ENCODE peak calls at places on chromosomes 5 and 9, in seven cellular contexts. One of them, this sample, is unnamed.

GRCh38 chr9:9337129-9337528 is 1275.7 kb downstream of the PTPRD start:
- DNase-seq in MM.1S: no peak
- DNase-seq in left ventricle myocardium inferior: no peak
- DNase-seq in heart right ventricle: no peak
- DNase-seq in Panc1: no peak
- DNase-seq in uterus: no peak
- DNase-seq in ovary: no peak
- DNase-seq in this sample: no peak

GRCh38 chr9:85430659-85431370 is 310.9 kb downstream of the AGTPBP1 start:
- DNase-seq in MM.1S: no peak
- DNase-seq in left ventricle myocardium inferior: no peak
- DNase-seq in heart right ventricle: peak
- DNase-seq in ovary: no peak
- DNase-seq in Panc1: no peak
- DNase-seq in uterus: no peak
- DNase-seq in this sample: no peak

GRCh38 chr5:42021923-42022322 is 96.8 kb downstream of the FBXO4 start:
- DNase-seq in left ventricle myocardium inferior: no peak
- DNase-seq in heart right ventricle: no peak
- DNase-seq in MM.1S: no peak
- DNase-seq in uterus: no peak
- DNase-seq in ovary: no peak
- DNase-seq in Panc1: no peak
- DNase-seq in this sample: no peak

GRCh38 chr9:123109540-123110279 is 76.2 kb downstream of the GPR21 start:
- DNase-seq in Panc1: no peak
- DNase-seq in ovary: no peak
- DNase-seq in uterus: no peak
- DNase-seq in heart right ventricle: no peak
- DNase-seq in MM.1S: no peak
- DNase-seq in left ventricle myocardium inferior: no peak
- DNase-seq in this sample: no peak

GRCh38 chr5:142686968-142687367 is 1.1 kb upstream of the FGF1 start:
- DNase-seq in Panc1: no peak
- DNase-seq in left ventricle myocardium inferior: no peak
- DNase-seq in MM.1S: no peak
- DNase-seq in uterus: no peak
- DNase-seq in heart right ventricle: no peak
- DNase-seq in ovary: no peak
- DNase-seq in this sample: no peak

GRCh38 chr9:19431361-19432171 is 22.8 kb downstream of the ACER2 start:
- DNase-seq in Panc1: no peak
- DNase-seq in MM.1S: no peak
- DNase-seq in left ventricle myocardium inferior: peak
- DNase-seq in heart right ventricle: peak
- DNase-seq in ovary: peak
- DNase-seq in uterus: peak
- DNase-seq in this sample: peak

GRCh38 chr5:66840527-66841013 is 244.4 kb downstream of the MAST4 start:
- DNase-seq in Panc1: no peak
- DNase-seq in left ventricle myocardium inferior: no peak
- DNase-seq in heart right ventricle: no peak
- DNase-seq in uterus: no peak
- DNase-seq in ovary: no peak
- DNase-seq in MM.1S: peak
- DNase-seq in this sample: no peak

GRCh38 chr5:143248822-143249579 is 154.5 kb downstream of the NR3C1 start:
- DNase-seq in uterus: no peak
- DNase-seq in ovary: no peak
- DNase-seq in heart right ventricle: no peak
- DNase-seq in left ventricle myocardium inferior: no peak
- DNase-seq in Panc1: no peak
- DNase-seq in MM.1S: no peak
- DNase-seq in this sample: no peak

GRCh38 chr9:96557921-96558320 is 61.7 kb downstream of the CDC14B start:
- DNase-seq in Panc1: no peak
- DNase-seq in left ventricle myocardium inferior: no peak
- DNase-seq in MM.1S: no peak
- DNase-seq in uterus: no peak
- DNase-seq in heart right ventricle: no peak
- DNase-seq in ovary: no peak
- DNase-seq in this sample: no peak

GRCh38 chr5:111961867-111962266 is 204.9 kb upstream of the NREP start:
- DNase-seq in ovary: no peak
- DNase-seq in left ventricle myocardium inferior: no peak
- DNase-seq in uterus: no peak
- DNase-seq in MM.1S: no peak
- DNase-seq in heart right ventricle: no peak
- DNase-seq in Panc1: no peak
- DNase-seq in this sample: no peak

GRCh38 chr5:71922584-71923106 is 184.6 kb upstream of the MAP1B start:
- DNase-seq in ovary: no peak
- DNase-seq in uterus: no peak
- DNase-seq in heart right ventricle: no peak
- DNase-seq in MM.1S: no peak
- DNase-seq in left ventricle myocardium inferior: no peak
- DNase-seq in Panc1: peak
- DNase-seq in this sample: no peak

GRCh38 chr9:90025816-90026215 is 421.0 kb downstream of the GADD45G start:
- DNase-seq in left ventricle myocardium inferior: no peak
- DNase-seq in MM.1S: no peak
- DNase-seq in heart right ventricle: no peak
- DNase-seq in uterus: no peak
- DNase-seq in ovary: no peak
- DNase-seq in Panc1: no peak
- DNase-seq in this sample: no peak

GRCh38 chr9:123401879-123402513 is 46.0 kb downstream of the CRB2 start:
- DNase-seq in MM.1S: no peak
- DNase-seq in heart right ventricle: no peak
- DNase-seq in left ventricle myocardium inferior: no peak
- DNase-seq in uterus: no peak
- DNase-seq in ovary: no peak
- DNase-seq in Panc1: peak
- DNase-seq in this sample: no peak

GRCh38 chr9:4128876-4129275 is 171.0 kb downstream of the GLIS3 start:
- DNase-seq in heart right ventricle: no peak
- DNase-seq in left ventricle myocardium inferior: no peak
- DNase-seq in ovary: no peak
- DNase-seq in uterus: no peak
- DNase-seq in Panc1: no peak
- DNase-seq in MM.1S: no peak
- DNase-seq in this sample: no peak

DNA sequence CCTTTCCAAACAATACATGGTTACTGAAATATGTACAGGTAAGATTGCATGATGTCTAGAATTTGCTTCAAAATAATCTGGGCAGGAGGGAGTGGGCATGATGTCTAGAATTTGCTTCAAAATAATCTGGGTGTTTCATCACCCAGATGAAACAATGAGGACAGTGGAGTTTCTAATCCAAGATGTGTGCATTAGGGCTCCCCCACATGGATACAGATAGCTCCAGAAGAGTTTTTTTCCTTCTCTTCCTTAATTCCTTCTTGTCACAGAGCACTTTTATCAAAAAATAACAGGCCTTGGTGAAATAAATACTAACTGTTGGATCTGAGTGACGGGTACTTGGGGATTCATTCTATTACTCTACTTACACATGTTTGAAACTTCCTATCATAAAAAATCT is 14.9 kb downstream of the ATOX1 start:
- DNase-seq in ovary: no peak
- DNase-seq in uterus: no peak
- DNase-seq in Panc1: no peak
- DNase-seq in MM.1S: no peak
- DNase-seq in heart right ventricle: no peak
- DNase-seq in left ventricle myocardium inferior: no peak
- DNase-seq in this sample: no peak
- TF ChIP-seq CTCF in ovary: no peak
- TF ChIP-seq CTCF in uterus: no peak
- TF ChIP-seq CTCF in Panc1: no peak
- TF ChIP-seq CTCF in MM.1S: no peak
- TF ChIP-seq CTCF in heart right ventricle: no peak
- TF ChIP-seq CTCF in left ventricle myocardium inferior: no peak
- TF ChIP-seq CTCF in this sample: no peak

GRCh38 chr5:128202320-128202719 is 118.8 kb downstream of the SLC12A2 start:
- DNase-seq in ovary: no peak
- DNase-seq in Panc1: no peak
- DNase-seq in uterus: no peak
- DNase-seq in left ventricle myocardium inferior: no peak
- DNase-seq in MM.1S: no peak
- DNase-seq in heart right ventricle: no peak
- DNase-seq in this sample: no peak

GRCh38 chr5:128197911-128198522 is 114.5 kb downstream of the SLC12A2 start:
- DNase-seq in Panc1: no peak
- DNase-seq in heart right ventricle: no peak
- DNase-seq in ovary: no peak
- DNase-seq in uterus: no peak
- DNase-seq in MM.1S: no peak
- DNase-seq in left ventricle myocardium inferior: no peak
- DNase-seq in this sample: no peak

GRCh38 chr5:128199611-128200010 is 116.0 kb downstream of the SLC12A2 start:
- DNase-seq in Panc1: no peak
- DNase-seq in left ventricle myocardium inferior: no peak
- DNase-seq in MM.1S: no peak
- DNase-seq in uterus: no peak
- DNase-seq in heart right ventricle: no peak
- DNase-seq in ovary: no peak
- DNase-seq in this sample: no peak

GRCh38 chr5:128199104-128199503 is 115.5 kb downstream of the SLC12A2 start:
- DNase-seq in uterus: no peak
- DNase-seq in left ventricle myocardium inferior: no peak
- DNase-seq in MM.1S: no peak
- DNase-seq in ovary: no peak
- DNase-seq in heart right ventricle: no peak
- DNase-seq in Panc1: peak
- DNase-seq in this sample: no peak

DNA sequence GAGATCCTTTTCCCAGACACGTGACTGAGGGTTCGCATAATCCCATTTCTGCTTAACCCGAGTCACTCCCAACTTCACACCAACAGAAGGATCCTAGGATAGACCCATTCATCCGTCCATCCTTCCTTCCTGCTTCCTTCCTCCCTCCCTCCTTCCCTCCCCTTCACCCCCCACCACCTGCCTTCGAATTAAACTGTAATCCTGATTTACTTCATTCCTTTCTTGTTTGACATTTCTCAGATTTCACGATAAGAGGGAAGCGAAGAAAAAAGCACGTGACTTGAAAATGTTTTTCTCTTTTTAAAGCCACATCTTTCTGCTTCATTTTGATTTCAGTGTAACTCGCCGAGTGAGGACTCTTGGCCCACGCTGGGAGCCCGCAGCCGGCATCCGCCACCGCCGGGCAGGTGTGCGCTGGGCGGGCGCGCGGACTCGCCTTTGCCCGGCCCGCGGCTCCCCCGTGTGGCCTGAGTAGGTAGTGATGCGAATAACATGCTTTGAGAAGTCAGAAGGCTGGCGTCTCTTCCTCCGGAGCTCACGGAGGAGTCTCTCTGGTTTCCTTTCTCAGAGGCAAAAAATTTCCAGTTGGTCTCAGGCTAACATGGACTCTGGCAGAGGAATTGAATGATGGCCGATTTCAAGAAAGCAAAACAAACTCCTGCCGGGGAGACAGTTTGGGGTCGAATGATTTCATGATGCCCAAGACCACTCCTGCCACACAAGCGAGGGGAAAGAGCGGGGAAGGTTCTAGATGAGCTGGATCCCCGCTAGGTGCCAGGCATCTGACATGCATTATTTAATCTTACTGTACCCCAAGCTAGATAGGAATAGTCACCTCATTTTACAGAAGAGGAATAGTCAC is 117.7 kb downstream of the SLC12A2 start:
- DNase-seq in Panc1: no peak
- DNase-seq in MM.1S: peak
- DNase-seq in left ventricle myocardium inferior: peak
- DNase-seq in heart right ventricle: peak
- DNase-seq in uterus: peak
- DNase-seq in ovary: peak
- DNase-seq in this sample: no peak
- H3K27ac ChIP-seq in Panc1: no peak
- H3K27ac ChIP-seq in MM.1S: no peak
- H3K27ac ChIP-seq in left ventricle myocardium inferior: no peak
- H3K27ac ChIP-seq in heart right ventricle: no peak
- H3K27ac ChIP-seq in uterus: no peak
- H3K27ac ChIP-seq in ovary: no peak
- H3K27ac ChIP-seq in this sample: no peak

DNA sequence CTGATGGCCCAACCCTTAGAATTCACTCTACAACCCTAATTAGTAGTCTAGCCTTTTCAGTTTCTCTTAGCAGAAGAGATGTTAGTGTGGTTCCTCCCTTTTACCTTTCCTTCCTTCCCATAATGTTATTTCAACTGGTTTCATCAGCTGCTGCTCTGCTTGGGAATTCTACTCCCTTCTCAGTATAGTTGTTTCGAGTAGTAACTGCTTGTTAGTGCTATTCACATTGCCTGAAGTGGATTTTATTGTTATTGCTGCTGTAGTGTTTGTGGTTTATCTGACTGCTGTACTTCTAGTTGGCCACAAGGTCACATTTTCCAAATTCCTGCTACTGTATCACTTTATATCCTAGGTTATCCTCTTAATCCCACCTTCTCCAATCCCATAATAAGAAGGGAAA is 29.7 kb downstream of the SMIM15 start:
- DNase-seq in uterus: no peak
- DNase-seq in MM.1S: no peak
- DNase-seq in ovary: no peak
- DNase-seq in left ventricle myocardium inferior: no peak
- DNase-seq in Panc1: no peak
- DNase-seq in heart right ventricle: no peak
- DNase-seq in this sample: no peak
- TF ChIP-seq CTCF in uterus: no peak
- TF ChIP-seq CTCF in MM.1S: no peak
- TF ChIP-seq CTCF in ovary: no peak
- TF ChIP-seq CTCF in left ventricle myocardium inferior: no peak
- TF ChIP-seq CTCF in Panc1: no peak
- TF ChIP-seq CTCF in heart right ventricle: no peak
- TF ChIP-seq CTCF in this sample: no peak

GRCh38 chr5:52863715-52864114 is 76.0 kb downstream of the ITGA1 start:
- DNase-seq in MM.1S: no peak
- DNase-seq in heart right ventricle: no peak
- DNase-seq in left ventricle myocardium inferior: no peak
- DNase-seq in uterus: no peak
- DNase-seq in Panc1: no peak
- DNase-seq in ovary: no peak
- DNase-seq in this sample: no peak
- H3K27ac ChIP-seq in MM.1S: no peak
- H3K27ac ChIP-seq in heart right ventricle: no peak
- H3K27ac ChIP-seq in left ventricle myocardium inferior: peak
- H3K27ac ChIP-seq in uterus: peak
- H3K27ac ChIP-seq in Panc1: no peak
- H3K27ac ChIP-seq in ovary: no peak
- H3K27ac ChIP-seq in this sample: peak